ENCODE peak calls at places on chromosomes 7 and 10, in four cellular contexts. P is A549, Q is HepG2, D is K562. C is an unnamed sample.

GRCh38 chr7:514651-515598 is 4.7 kb downstream of the PDGFA start:
- DNase-seq in P (no peak), Q (no peak), D (peak), C (no peak)

GRCh38 chr10:132132391-132132841 is 54.3 kb upstream of the DPYSL4 start:
- DNase-seq in P (no peak), Q (no peak), D (no peak), C (no peak)

GRCh38 chr7:7504910-7505704 is 30.6 kb downstream of the COL28A1 start:
- DNase-seq in P (no peak), Q (no peak), D (no peak), C (no peak)

GRCh38 chr7:112449353-112449752 is 907 bp upstream of the IFRD1 start:
- DNase-seq in P (peak), Q (peak), D (peak), C (no peak)

GRCh38 chr7:129741743-129742213 is 130.3 kb downstream of the NRF1 start:
- DNase-seq in P (no peak), Q (no peak), D (no peak), C (no peak)

GRCh38 chr10:28663576-28664368 is 13.5 kb upstream of the BAMBI start:
- DNase-seq in P (peak), Q (peak), D (peak), C (no peak)

GRCh38 chr10:77643795-77644468 is 6.3 kb upstream of the KCNMA1 start:
- DNase-seq in P (peak), Q (peak), D (peak), C (no peak)

GRCh38 chr10:30118590-30118989 is 59.2 kb upstream of the JCAD start:
- DNase-seq in P (no peak), Q (peak), D (no peak), C (no peak)

GRCh38 chr10:63896992-63897391 is 375.8 kb downstream of the REEP3 start:
- DNase-seq in P (no peak), Q (no peak), D (no peak), C (no peak)

GRCh38 chr10:105727131-105727530 is 1086.0 kb downstream of the SORCS3 start:
- DNase-seq in P (no peak), Q (no peak), D (no peak), C (no peak)

GRCh38 chr7:55022618-55022985 is 3.8 kb downstream of the EGFR start:
- DNase-seq in P (no peak), Q (no peak), D (no peak), C (no peak)

GRCh38 chr10:90849956-90850749 is 7.7 kb downstream of the HTR7 start:
- DNase-seq in P (no peak), Q (no peak), D (no peak), C (no peak)

GRCh38 chr7:26398436-26399308 is 107.0 kb downstream of the SNX10 start:
- DNase-seq in P (peak), Q (no peak), D (peak), C (peak)

GRCh38 chr10:66218258-66218657 is 707.6 kb upstream of the LRRTM3 start:
- DNase-seq in P (no peak), Q (no peak), D (no peak), C (no peak)

GRCh38 chr7:1670894-1671875 is 1.1 kb downstream of the ELFN1 start:
- DNase-seq in P (no peak), Q (no peak), D (no peak), C (no peak)

GRCh38 chr10:74822583-74823089 is 3.8 kb upstream of the KAT6B start:
- DNase-seq in P (no peak), Q (no peak), D (no peak), C (no peak)

GRCh38 chr7:40015790-40016296 is 65.8 kb downstream of the CDK13 start:
- DNase-seq in P (peak), Q (peak), D (no peak), C (peak)
- TF ChIP-seq CHD4 in P (no peak), Q (no peak), D (no peak), C (no peak)

GRCh38 chr10:120607016-120607709 is 150.1 kb downstream of the PLPP4 start:
- DNase-seq in P (no peak), Q (no peak), D (no peak), C (no peak)
- TF ChIP-seq CHD4 in P (no peak), Q (no peak), D (no peak), C (no peak)

DNA sequence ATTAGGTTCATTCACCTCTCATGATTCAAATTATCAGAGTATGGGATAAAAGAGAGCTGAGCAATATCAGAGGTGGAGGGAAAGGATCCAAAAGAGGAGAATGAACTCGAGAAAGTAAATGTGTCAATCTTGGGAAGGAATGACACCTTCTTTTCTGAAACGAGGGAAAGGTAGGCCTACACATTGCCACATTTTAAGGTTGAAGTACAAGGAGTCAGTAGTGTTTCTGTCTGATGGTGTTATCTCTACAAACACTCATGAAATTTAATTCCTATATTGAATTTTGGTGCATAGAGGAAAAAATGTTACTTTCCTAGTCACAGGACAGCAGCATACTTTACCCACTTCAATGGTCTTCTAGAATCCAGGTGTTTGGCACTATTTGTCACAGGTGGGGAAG is 90.2 kb downstream of the DNAJB9 start:
- DNase-seq in P (no peak), Q (no peak), D (no peak), C (no peak)
- TF ChIP-seq CHD4 in P (no peak), Q (no peak), D (no peak), C (no peak)

GRCh38 chr7:111089822-111090426 is 1.0 kb upstream of the LRRN3 start:
- DNase-seq in P (peak), Q (peak), D (peak), C (no peak)
- TF ChIP-seq CHD4 in P (no peak), Q (no peak), D (no peak), C (no peak)

DNA sequence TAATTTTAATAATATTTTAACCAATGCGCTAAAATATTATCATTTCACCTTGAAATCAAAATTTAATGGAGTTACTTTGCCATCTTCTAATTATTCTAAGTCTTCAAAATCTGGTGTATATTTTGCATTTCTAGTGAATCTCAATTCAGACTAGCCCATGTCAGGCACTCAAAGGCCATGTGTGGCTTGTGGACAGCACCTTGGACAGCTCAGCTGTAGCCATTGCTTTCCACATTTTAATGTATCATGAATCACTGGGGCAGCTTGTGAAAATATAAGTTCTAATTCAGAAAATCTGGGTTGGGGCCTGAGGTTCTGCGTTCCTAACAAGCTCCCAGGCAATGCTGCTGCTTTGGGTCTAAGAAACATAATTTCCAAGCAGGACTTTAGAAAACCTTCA is 57.2 kb downstream of the MGAM2 start:
- DNase-seq in P (no peak), Q (no peak), D (no peak), C (no peak)
- TF ChIP-seq CHD4 in P (no peak), Q (no peak), D (no peak), C (no peak)

GRCh38 chr7:105996860-105997737 is 34.0 kb downstream of the CDHR3 start:
- DNase-seq in P (no peak), Q (peak), D (no peak), C (no peak)

GRCh38 chr7:106003525-106004064 is 40.5 kb downstream of the CDHR3 start:
- DNase-seq in P (no peak), Q (no peak), D (no peak), C (no peak)

GRCh38 chr7:106006906-106007305 is 43.8 kb downstream of the CDHR3 start:
- DNase-seq in P (no peak), Q (no peak), D (no peak), C (no peak)

GRCh38 chr7:105999256-105999655 is 36.2 kb downstream of the CDHR3 start:
- DNase-seq in P (no peak), Q (no peak), D (no peak), C (no peak)

DNA sequence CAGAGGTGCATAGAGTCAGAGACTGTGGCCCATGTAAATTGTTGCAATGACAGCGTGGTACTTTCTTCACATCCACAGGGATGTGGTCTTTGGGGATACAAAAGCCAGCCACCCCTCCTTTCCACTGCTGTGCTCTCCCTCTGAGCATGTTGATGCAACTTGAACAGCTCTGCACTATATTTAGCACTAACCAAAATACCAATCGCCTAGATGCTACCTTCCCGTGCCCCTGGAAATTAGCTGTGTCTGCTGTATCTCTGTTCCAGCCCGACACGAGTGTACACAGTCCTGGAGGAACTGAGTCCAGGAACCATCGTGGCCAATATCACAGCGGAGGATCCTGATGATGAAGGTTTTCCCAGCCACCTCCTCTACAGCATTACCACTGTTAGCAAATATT is 38.1 kb downstream of the CDHR3 start:
- DNase-seq in P (no peak), Q (no peak), D (no peak), C (no peak)
- TF ChIP-seq CHD4 in P (no peak), Q (no peak), D (no peak), C (no peak)

DNA sequence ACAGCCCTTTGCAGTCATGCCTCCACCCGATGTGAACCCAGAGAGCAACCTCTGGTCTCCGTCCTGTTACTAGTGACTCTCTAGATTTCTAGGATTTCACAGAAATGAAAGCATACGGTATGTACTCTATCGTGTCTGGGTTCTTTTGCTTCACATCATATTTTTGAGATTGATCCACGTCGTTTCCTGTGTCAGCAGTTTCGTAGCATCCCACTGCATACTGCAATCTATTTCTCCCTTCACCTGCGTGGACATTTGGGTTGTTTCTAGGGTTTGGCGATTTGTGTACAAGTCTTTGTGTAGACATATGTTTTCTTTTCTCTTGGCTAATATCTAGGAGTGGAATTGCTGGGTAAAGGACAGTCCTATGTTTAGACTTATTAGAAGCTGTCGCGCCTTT is 119.8 kb upstream of the PCBD1 start:
- DNase-seq in P (no peak), Q (no peak), D (no peak), C (no peak)
- TF ChIP-seq CHD4 in P (no peak), Q (no peak), D (no peak), C (no peak)

DNA sequence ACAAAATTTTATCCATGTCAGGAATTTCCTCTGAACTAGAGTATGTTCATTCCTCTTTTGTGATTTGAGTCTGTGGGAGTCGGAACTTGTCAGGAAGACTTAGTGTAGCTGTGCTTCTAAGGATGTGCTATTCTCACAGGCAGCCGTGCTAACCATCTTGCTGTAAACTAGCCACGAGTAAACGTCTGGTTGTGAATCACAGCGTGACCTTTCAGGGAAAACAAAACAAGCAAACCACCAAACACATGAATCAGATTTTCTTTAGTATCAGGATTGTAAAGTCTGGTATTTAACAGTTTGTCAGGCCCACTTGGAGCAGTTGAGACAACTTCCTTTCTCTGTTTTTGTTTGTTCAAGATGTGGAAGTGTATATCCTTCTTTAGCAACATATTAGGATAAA is 32.0 kb downstream of the AUTS2 start:
- DNase-seq in P (peak), Q (no peak), D (no peak), C (no peak)
- TF ChIP-seq CHD4 in P (no peak), Q (no peak), D (no peak), C (no peak)

DNA sequence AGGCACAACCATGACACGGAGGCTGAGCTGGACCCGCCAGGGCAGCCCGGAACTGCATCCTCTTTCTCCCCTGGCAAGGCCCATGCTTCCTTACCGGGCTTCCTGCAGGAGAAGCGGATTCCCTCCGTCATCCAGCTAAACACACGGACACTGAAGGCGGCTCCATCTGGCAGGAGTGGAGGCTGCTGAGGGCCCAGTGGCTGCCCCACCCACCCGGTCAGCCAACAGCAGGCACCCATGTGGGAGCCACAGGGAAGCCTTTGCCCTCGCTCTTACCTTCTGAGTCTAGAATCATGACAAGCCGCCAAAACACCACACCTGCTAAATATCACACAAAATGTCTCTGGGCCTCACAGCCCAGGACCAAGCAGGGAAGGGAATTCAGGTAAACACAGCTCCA is 321.6 kb upstream of the RNF32 start:
- DNase-seq in P (no peak), Q (no peak), D (no peak), C (no peak)
- TF ChIP-seq CHD4 in P (no peak), Q (no peak), D (no peak), C (no peak)

GRCh38 chr10:34183397-34183796 is 631.7 kb downstream of the PARD3 start:
- DNase-seq in P (no peak), Q (no peak), D (no peak), C (no peak)

GRCh38 chr10:34178756-34179155 is 636.3 kb downstream of the PARD3 start:
- DNase-seq in P (no peak), Q (no peak), D (no peak), C (no peak)

GRCh38 chr10:34180749-34181148 is 634.3 kb downstream of the PARD3 start:
- DNase-seq in P (no peak), Q (no peak), D (no peak), C (no peak)

GRCh38 chr10:34179280-34179679 is 635.8 kb downstream of the PARD3 start:
- DNase-seq in P (no peak), Q (no peak), D (no peak), C (no peak)

GRCh38 chr10:34181545-34182300 is 633.4 kb downstream of the PARD3 start:
- DNase-seq in P (peak), Q (no peak), D (no peak), C (no peak)
- TF ChIP-seq CHD4 in P (no peak), Q (no peak), D (no peak), C (no peak)

C was measured in GM12878.